ENCODE peak calls at places on chromosomes 16 and 17, in four cellular contexts. G is prostate gland, C is mammary epithelial cell, Y is heart right ventricle. B is an unnamed sample.
A peak's percentile ranks its signal among the peaks of the same experiment; 100 is the strongest.

GRCh38 chr16:35745191-35745590 is 2285.8 kb downstream of the TP53TG3F start:
- DNase-seq in C (no peak), Y (no peak), G (no peak), B (no peak)

GRCh38 chr16:76943936-76944335 is 247.1 kb upstream of the MON1B start:
- DNase-seq in C (no peak), Y (no peak), G (no peak), B (no peak)

GRCh38 chr16:89949121-89949742 is 677 bp downstream of the DEF8 start:
- DNase-seq in Y (no peak), C (no peak), G (no peak), B (no peak)

GRCh38 chr16:72092832-72093447 is 480 bp downstream of the TXNL4B start:
- DNase-seq in Y (no peak), C (peak; percentile 70), G (no peak), B (no peak)

GRCh38 chr17:67417507-67417906 is 40.4 kb downstream of the PITPNC1 start:
- DNase-seq in G (no peak), C (no peak), Y (no peak), B (no peak)

GRCh38 chr17:61366715-61367413 is 32.8 kb upstream of the TBX2 start:
- DNase-seq in C (no peak), G (no peak), Y (peak; percentile 69), B (no peak)

GRCh38 chr17:80918731-80919130 is 72.9 kb upstream of the CHMP6 start:
- DNase-seq in C (no peak), Y (no peak), G (no peak), B (no peak)

GRCh38 chr16:6492742-6493141 is 839.9 kb upstream of the RBFOX1 start:
- DNase-seq in G (no peak), Y (no peak), C (no peak), B (no peak)

GRCh38 chr16:81207076-81207475 is 31.4 kb upstream of the BCO1 start:
- DNase-seq in G (no peak), C (no peak), Y (no peak), B (no peak)

GRCh38 chr17:16418684-16419066 is 3.3 kb downstream of the TRPV2 start:
- DNase-seq in G (no peak), C (peak; percentile 24), Y (no peak), B (no peak)

GRCh38 chr17:36657763-36658490 is 56.5 kb downstream of the MRM1 start:
- DNase-seq in G (no peak), Y (no peak), C (no peak), B (no peak)

GRCh38 chr17:65638221-65638940 is 76.9 kb upstream of the AXIN2 start:
- DNase-seq in C (no peak), G (no peak), Y (no peak), B (no peak)

GRCh38 chr16:26981266-26981938 is 85.3 kb upstream of the C16orf82 start:
- DNase-seq in G (no peak), Y (no peak), C (no peak), B (no peak)

GRCh38 chr17:45031231-45032149 is 19.9 kb downstream of the DCAKD start:
- DNase-seq in Y (no peak), G (no peak), C (no peak), B (no peak)

GRCh38 chr17:62093188-62094155 is 28.4 kb upstream of the MED13 start:
- DNase-seq in C (peak; percentile 96), Y (no peak), G (no peak), B (no peak)

DNA sequence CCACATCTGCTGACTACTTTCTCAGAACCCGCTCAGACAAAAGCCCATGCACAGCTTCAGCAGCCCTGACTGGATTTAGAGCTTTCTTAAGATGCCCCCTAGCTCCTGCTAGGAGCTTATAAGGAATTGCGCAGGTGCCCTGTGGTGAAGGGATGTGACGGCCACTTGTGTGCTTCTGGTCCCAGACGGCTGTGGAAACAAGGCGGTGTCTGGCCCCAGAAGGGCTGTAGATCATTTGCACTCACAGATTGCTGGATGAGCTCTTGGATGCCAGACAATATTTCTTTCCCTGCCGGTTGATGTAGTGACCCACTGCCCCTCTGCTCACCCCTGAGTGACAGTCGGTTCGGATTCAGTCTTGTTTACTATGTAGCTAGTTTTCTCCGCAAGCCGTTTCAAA is 172.3 kb downstream of the ANKFN1 start:
- DNase-seq in G (no peak), C (no peak), Y (no peak), B (no peak)
- H3K27ac ChIP-seq in G (no peak overlapping the region), C (no peak overlapping the region), Y (no peak overlapping the region), B (no peak overlapping the region)

DNA sequence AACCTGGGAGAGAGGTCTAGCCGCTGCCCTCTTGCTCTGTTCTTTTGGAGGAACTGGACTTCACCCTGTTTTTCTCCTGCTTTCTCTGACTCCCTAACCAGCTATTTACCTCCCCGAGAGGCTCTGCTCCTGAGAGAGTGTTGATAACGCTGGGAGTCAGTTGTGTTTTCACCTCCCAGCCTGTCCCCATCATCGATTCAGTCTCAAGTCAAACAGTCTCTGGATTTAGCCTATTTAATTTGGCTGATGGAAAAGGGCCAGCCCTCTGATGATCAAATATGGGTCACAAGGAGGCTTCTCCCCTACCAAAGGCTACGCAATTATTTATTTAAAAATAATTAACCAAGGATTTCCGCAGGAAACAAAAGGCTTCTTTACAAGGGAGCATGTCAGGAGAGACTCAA is 31.8 kb downstream of the HNF1B start:
- DNase-seq in C (no peak), Y (no peak), G (no peak), B (no peak)
- H3K27me3 ChIP-seq in C (peaks cover 2% of the 10 kb centered on the region), Y (no peaks in the 10 kb centered on the region), G (no peaks in the 10 kb centered on the region), B (no peaks in the 10 kb centered on the region)

GRCh38 chr17:50135316-50136095 is 5.5 kb upstream of the SAMD14 start:
- DNase-seq in C (no peak), Y (no peak), G (no peak), B (no peak)

GRCh38 chr17:50134206-50135110 is 4.5 kb upstream of the SAMD14 start:
- DNase-seq in G (no peak), Y (no peak), C (no peak), B (no peak)

GRCh38 chr17:50137050-50137449 is 7.1 kb upstream of the SAMD14 start:
- DNase-seq in Y (no peak), G (no peak), C (no peak), B (no peak)

GRCh38 chr17:50133769-50134099 is 3.8 kb upstream of the SAMD14 start:
- DNase-seq in Y (no peak), G (no peak), C (no peak), B (no peak)

DNA sequence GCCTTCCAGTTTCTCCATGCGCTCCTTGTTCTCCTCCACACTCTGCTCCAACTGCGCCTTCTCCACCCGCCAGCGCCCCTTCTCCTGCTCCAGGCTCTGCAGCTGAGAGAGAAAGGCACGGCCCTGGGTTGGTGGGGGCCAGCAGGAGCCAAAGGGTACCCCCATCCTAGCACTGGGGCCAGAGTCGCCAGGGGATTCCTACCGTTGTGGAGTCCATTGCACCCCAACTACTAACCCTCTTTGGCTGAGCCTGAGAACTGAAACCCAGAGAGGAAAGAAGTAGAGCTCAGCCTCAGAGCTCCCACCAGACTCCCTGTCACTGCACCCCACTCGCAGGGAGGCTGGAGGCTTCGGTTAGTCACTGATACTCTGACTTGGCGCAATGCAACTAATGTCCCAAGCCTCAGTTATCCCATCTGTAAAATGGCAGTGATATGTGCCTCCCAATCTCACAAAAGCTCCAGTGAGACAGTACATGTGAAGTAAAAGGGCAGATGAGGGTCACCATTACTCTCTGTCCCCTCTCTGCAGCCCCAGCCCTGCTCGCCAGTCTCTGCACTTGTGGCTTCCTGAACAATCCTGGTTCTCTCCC is 6.2 kb upstream of the SAMD14 start:
- DNase-seq in C (no peak), Y (no peak), G (no peak), B (no peak)
- H3K27ac ChIP-seq in C (no peak overlapping the region), Y (no peak overlapping the region), G (no peak overlapping the region), B (no peak overlapping the region)

GRCh38 chr17:14306602-14307001 is 5.7 kb downstream of the HS3ST3B1 start:
- DNase-seq in C (no peak), Y (no peak), G (no peak), B (no peak)

GRCh38 chr17:14305785-14306496 is 5.1 kb downstream of the HS3ST3B1 start:
- DNase-seq in Y (no peak), C (no peak), G (no peak), B (no peak)

GRCh38 chr17:14303343-14304221 is 2.7 kb downstream of the HS3ST3B1 start:
- DNase-seq in G (no peak), C (no peak), Y (no peak), B (no peak)

GRCh38 chr17:14304222-14304844 is 3.5 kb downstream of the HS3ST3B1 start:
- DNase-seq in Y (no peak), C (no peak), G (no peak), B (no peak)

GRCh38 chr17:14304876-14305636 is 4.2 kb downstream of the HS3ST3B1 start:
- DNase-seq in Y (no peak), C (no peak), G (no peak), B (no peak)
- H3K27me3 ChIP-seq in Y (no peaks in the 10 kb centered on the region), C (no peaks in the 10 kb centered on the region), G (no peaks in the 10 kb centered on the region), B (peaks cover 2% of the 10 kb centered on the region)

GRCh38 chr17:77602062-77602746 is 356.3 kb upstream of the TNRC6C start:
- DNase-seq in C (peak; percentile 80), Y (peak; percentile 80), G (peak; percentile 85), B (peak; percentile 72)
- H3K27ac ChIP-seq in C (peak overlapping the region; percentile 25), Y (peak overlapping the region; percentile 93), G (peak overlapping the region; percentile 77), B (peak overlapping the region; percentile 98)

DNA sequence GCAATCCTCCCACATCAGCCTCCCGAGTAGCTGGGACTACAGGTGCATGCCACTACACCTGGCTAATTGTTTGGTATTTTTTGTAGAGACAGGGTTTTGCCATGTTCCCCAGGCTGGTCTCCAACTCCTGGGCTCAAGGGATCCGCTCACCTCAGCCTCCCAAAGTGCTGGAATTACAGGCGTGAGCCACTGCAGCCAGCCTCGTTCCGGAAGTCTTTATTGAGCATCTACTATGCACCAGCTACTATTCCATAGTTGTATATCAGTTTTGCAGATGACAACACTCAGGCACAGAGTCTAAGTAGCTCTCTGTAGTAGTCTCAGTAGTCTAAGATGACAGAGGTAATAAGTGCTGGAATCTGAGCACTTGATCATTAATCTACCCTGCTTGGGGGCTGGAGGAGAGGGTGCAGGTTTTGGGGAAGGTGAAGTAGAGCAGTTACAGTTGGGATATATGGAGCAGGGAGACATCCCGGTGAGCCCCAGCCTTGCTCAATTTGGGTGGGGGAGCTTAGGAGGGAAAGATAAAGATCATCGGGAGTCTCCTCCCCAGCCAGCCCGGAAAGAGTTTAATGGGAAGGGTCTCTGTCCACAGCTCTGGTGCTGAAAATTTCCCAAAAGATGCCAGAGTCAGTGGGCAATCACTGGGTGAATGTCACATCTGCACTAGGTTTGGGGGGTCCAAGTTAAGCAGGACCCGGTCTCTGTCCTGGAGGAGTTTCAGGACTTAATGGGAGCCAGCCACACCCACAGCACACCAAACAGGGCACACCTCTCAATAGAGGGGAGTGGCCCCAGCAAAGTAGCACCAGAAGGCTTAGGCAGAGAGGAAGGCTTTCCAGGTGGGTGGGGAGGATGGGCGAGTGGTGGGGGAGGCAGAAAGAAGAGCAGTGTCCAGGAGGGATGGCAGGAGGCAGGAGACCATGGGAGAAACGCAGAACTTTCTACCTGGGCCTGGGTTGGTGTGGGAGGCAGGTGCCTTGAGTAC is 1.7 kb downstream of the OTOP3 start:
- DNase-seq in Y (no peak), G (no peak), C (no peak), B (no peak)
- H3K27me3 ChIP-seq in Y (peaks cover 9% of the 10 kb centered on the region), G (peaks cover 24% of the 10 kb centered on the region), C (peaks cover 17% of the 10 kb centered on the region), B (peaks cover 19% of the 10 kb centered on the region)

GRCh38 chr17:40791808-40792436 is 7.8 kb downstream of the KRT28 start:
- DNase-seq in C (peak; percentile 9), G (no peak), Y (no peak), B (no peak)
- H3K27ac ChIP-seq in C (no peak overlapping the region), G (no peak overlapping the region), Y (no peak overlapping the region), B (no peak overlapping the region)

GRCh38 chr16:534089-534635 is 6.7 kb downstream of the CAPN15 start:
- DNase-seq in G (no peak), C (no peak), Y (no peak), B (no peak)
- H3K27me3 ChIP-seq in G (no peaks in the 10 kb centered on the region), C (no peaks in the 10 kb centered on the region), Y (no peaks in the 10 kb centered on the region), B (no peaks in the 10 kb centered on the region)

B was measured in ascending aorta.